ENCODE peak calls at places on chromosomes 1 and 21, in four cellular contexts. B is uterus, G is breast epithelium, O is Panc1. K is an unnamed sample.
A peak's percentile ranks its signal among the peaks of the same experiment; 100 is the strongest.

GRCh38 chr1:149848811-149849210 is 50.6 kb upstream of the BOLA1 start:
- DNase-seq in B (no peak), G (no peak), O (no peak), K (no peak)

GRCh38 chr1:77349275-77349674 is 67.5 kb downstream of the AK5 start:
- DNase-seq in B (no peak), G (no peak), O (no peak), K (no peak)

GRCh38 chr1:67832737-67833594 is at the start of gene GNG12:
- DNase-seq in B (peak; percentile 73), G (peak; percentile 60), O (no peak), K (peak; percentile 38)

GRCh38 chr1:185292237-185292636 is 24.8 kb downstream of the IVNS1ABP start:
- DNase-seq in B (no peak), G (no peak), O (no peak), K (no peak)

GRCh38 chr1:167305705-167306277 is 85.1 kb downstream of the POU2F1 start:
- DNase-seq in B (no peak), G (no peak), O (no peak), K (no peak)

GRCh38 chr1:242011879-242012674 is 13.2 kb upstream of the MAP1LC3C start:
- DNase-seq in B (no peak), G (no peak), O (no peak), K (no peak)

GRCh38 chr1:36400825-36401601 is 3.3 kb upstream of the LSM10 start:
- DNase-seq in B (peak; percentile 58), G (peak; percentile 54), O (no peak), K (peak; percentile 40)

GRCh38 chr1:113392541-113392940 is 2.2 kb downstream of the MAGI3 start:
- DNase-seq in B (no peak), G (no peak), O (no peak), K (no peak)

GRCh38 chr1:244049969-244050834 is 881 bp upstream of the ZBTB18 start:
- DNase-seq in B (no peak), G (no peak), O (no peak), K (no peak)

GRCh38 chr1:64675718-64676345 is 69.0 kb upstream of the RAVER2 start:
- DNase-seq in B (no peak), G (no peak), O (peak; percentile 20), K (no peak)

GRCh38 chr1:197356723-197357533 is 88.9 kb downstream of the CRB1 start:
- DNase-seq in B (no peak), G (no peak), O (peak; percentile 25), K (no peak)

GRCh38 chr1:62407398-62408009 is 29.3 kb upstream of the USP1 start:
- DNase-seq in B (no peak), G (no peak), O (peak; percentile 41), K (no peak)

GRCh38 chr21:35991131-35991530 is 69.2 kb downstream of the SETD4 start:
- DNase-seq in B (no peak), G (no peak), O (no peak), K (no peak)

GRCh38 chr1:234893725-234894630 is 234.7 kb downstream of the TOMM20 start:
- DNase-seq in B (no peak), G (no peak), O (no peak), K (no peak)

GRCh38 chr1:21590906-21591301 is 78.3 kb downstream of the RAP1GAP start:
- DNase-seq in B (no peak), G (no peak), O (no peak), K (no peak)

GRCh38 chr1:14597343-14598006 is 1.0 kb upstream of the KAZN start:
- DNase-seq in B (no peak), G (no peak), O (no peak), K (no peak)

GRCh38 chr1:171245458-171246064 is 2.7 kb upstream of the FMO1 start:
- DNase-seq in B (no peak), G (no peak), O (no peak), K (no peak)

GRCh38 chr1:34744851-34745250 is 10.0 kb upstream of the GJB5 start:
- DNase-seq in B (no peak), G (no peak), O (no peak), K (no peak)

GRCh38 chr1:20787775-20788488 is 825 bp upstream of the HP1BP3 start:
- DNase-seq in B (peak; percentile 27), G (no peak), O (peak; percentile 38), K (no peak)

GRCh38 chr1:242206994-242207393 is 208.1 kb upstream of the MAP1LC3C start:
- DNase-seq in B (no peak), G (no peak), O (no peak), K (no peak)

GRCh38 chr1:28233264-28233606 is 406 bp upstream of the DNAJC8 start:
- DNase-seq in B (no peak), G (no peak), O (no peak), K (no peak)

GRCh38 chr1:27403065-27403726 is 10.8 kb downstream of the GPR3 start:
- DNase-seq in B (peak; percentile 78), G (no peak), O (no peak), K (peak; percentile 58)

GRCh38 chr1:230702934-230703678 is 10.8 kb downstream of the AGT start:
- DNase-seq in B (no peak), G (no peak), O (no peak), K (no peak)

GRCh38 chr1:186884266-186884665 is 55.5 kb downstream of the PLA2G4A start:
- DNase-seq in B (no peak), G (no peak), O (no peak), K (no peak)

GRCh38 chr1:165129568-165130164 is 226.8 kb downstream of the LMX1A start:
- DNase-seq in B (no peak), G (peak; percentile 61), O (no peak), K (peak; percentile 40)

GRCh38 chr21:43810505-43811261 is 21.3 kb downstream of the RRP1 start:
- DNase-seq in B (peak; percentile 72), G (peak; percentile 83), O (no peak), K (peak; percentile 72)
- H3K4me3 ChIP-seq in B (no peak overlapping the region), G (peak overlapping the region; percentile 39), O (no peak overlapping the region), K (no peak overlapping the region)

GRCh38 chr21:38824124-38824822 is 18.5 kb downstream of the ETS2 start:
- DNase-seq in B (no peak), G (no peak), O (no peak), K (no peak)
- H3K4me3 ChIP-seq in B (no peak overlapping the region), G (no peak overlapping the region), O (no peak overlapping the region), K (no peak overlapping the region)

GRCh38 chr1:50417487-50417886 is 5.8 kb downstream of the DMRTA2 start:
- DNase-seq in B (no peak), G (no peak), O (no peak), K (no peak)

GRCh38 chr1:50416553-50417453 is 6.4 kb downstream of the DMRTA2 start:
- DNase-seq in B (no peak), G (no peak), O (no peak), K (no peak)

GRCh38 chr1:50418600-50419109 is 4.6 kb downstream of the DMRTA2 start:
- DNase-seq in B (no peak), G (no peak), O (no peak), K (no peak)

GRCh38 chr1:50419192-50419906 is 3.9 kb downstream of the DMRTA2 start:
- DNase-seq in B (no peak), G (no peak), O (no peak), K (no peak)

GRCh38 chr1:50417946-50418599 is 5.2 kb downstream of the DMRTA2 start:
- DNase-seq in B (no peak), G (no peak), O (no peak), K (no peak)
- H3K4me3 ChIP-seq in B (no peak overlapping the region), G (peak overlapping the region; percentile 29), O (no peak overlapping the region), K (no peak overlapping the region)

DNA sequence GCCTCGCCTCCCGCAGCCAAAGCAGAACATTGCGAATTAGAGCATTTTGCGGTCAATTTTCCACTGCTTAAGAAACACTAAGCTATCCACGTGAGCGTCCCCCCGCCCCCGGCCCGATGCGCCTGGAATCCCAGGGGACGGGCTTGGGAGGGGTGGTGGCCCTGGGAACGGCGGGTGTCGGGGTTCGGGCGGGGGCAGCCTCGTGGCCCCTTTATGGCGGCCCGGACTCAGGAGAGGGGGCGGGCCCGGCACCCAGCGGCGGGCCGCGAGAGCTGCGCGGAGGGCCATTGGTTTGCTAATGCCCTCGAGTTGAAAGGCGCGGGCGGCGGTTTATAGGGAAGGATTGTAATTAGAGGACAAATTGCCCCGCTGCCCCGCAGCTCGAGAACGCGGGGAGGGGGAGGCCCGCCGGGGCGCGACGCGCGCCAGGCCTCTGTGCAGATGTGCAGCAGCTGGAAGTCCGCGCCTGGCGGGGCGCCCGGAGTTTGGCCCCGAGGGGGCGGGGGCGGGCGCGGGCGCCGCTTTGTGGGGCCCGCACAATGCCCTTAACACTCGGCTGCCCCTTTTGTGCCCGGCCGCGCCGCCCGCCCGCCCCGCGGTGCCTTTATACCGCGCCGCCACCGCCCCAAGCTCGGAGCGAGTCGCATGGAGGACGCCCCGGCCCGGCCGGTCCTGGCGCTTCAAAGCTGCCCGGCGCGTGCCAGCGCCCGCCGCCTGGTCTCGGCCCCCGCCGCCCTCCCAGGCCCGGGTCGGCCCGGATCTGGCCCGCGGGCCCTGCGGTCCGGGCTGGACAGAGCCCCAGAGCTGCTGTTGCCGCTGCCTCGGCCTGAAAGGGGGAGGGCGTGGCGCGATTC is 1.9 kb upstream of the HES3 start:
- DNase-seq in B (no peak), G (no peak), O (no peak), K (no peak)
- H3K4me3 ChIP-seq in B (no peak overlapping the region), G (peak overlapping the region; percentile 9), O (peak overlapping the region; percentile 27), K (peak overlapping the region; percentile 23)

DNA sequence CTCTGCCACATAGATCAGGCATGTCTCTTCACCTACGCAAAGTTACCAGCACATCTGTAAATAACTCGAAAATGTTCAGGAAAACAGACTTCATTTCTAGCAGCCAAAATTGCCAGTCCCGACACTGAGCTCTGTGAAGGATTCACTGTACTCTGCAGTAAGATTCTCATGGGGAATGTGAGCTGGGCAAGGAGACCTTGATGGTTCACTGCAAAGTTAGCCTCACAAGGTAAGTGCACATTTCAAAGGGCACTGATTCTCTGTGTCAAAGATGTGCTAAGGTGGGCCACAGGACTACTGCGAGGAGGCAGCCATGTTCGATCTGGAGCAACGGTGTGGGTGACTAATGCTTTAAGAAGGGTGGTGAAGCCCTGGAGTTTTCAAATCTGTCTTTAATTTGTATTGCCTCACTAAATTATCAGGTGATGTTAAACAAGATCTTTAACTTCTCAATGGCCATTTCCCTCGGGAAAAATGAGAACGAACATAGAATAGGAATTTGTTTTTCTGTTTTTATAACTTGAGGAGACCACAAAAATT is 25.2 kb downstream of the STPG1 start:
- DNase-seq in B (no peak), G (no peak), O (no peak), K (no peak)
- H3K4me3 ChIP-seq in B (no peak overlapping the region), G (no peak overlapping the region), O (no peak overlapping the region), K (no peak overlapping the region)

DNA sequence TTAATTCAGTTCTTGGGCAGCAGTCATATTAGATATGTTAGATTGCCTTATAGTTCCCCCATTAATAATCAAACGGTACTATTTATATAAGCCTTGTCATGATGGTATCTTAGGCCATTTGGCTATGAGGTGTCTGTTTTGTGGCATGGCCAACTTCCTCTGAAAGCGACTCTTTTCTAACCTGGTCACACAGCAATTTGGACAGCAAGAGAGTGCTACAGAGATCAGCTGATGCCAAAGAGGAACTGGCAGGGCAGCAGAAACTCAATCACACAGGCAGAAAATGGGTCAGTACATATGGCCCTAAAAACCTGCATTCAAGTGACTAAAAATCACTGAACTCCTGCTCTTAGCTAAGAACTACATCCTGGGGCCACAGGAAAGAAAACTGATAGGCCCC is 13.4 kb upstream of the MUTYH start:
- DNase-seq in B (no peak), G (no peak), O (no peak), K (no peak)
- H3K4me3 ChIP-seq in B (no peak overlapping the region), G (no peak overlapping the region), O (no peak overlapping the region), K (no peak overlapping the region)